ENCODE peak calls at places on chromosomes 11 and 22, in ten cellular contexts. U, Z, J, N, W, A, V, B, K and L are unnamed samples.

GRCh38 chr22:44396727-44397722 is 84.3 kb upstream of the SHISAL1 start:
- DNase-seq in N (no peak), A (no peak), Z (no peak), V (no peak), W (no peak), B (peak; percentile 3), J (peak; percentile 48), U (peak; percentile 42), K (no peak), L (no peak)

GRCh38 chr22:17764036-17764435 is 10.2 kb downstream of the BID start:
- DNase-seq in W (no peak), A (no peak), V (no peak), K (no peak), J (no peak), N (no peak), U (no peak), Z (no peak), B (no peak), L (no peak)

GRCh38 chr11:123601136-123601535 is 53.3 kb downstream of the SCN3B start:
- DNase-seq in Z (no peak), A (no peak), V (no peak), B (no peak), K (no peak), U (no peak), N (no peak), J (no peak), W (no peak), L (peak; percentile 32)

GRCh38 chr11:68583047-68583446 is 101.3 kb upstream of the GAL start:
- DNase-seq in W (no peak), N (peak; percentile 21), U (no peak), A (no peak), B (no peak), K (no peak), J (no peak), Z (no peak), V (no peak), L (no peak)

GRCh38 chr11:121672630-121673487 is 220.1 kb upstream of the SORL1-AS1 start:
- DNase-seq in W (no peak), K (no peak), B (no peak), U (peak; percentile 70), J (no peak), A (peak; percentile 21), N (no peak), Z (peak; percentile 19), V (no peak), L (no peak)

GRCh38 chr11:111378773-111379499 is at the start of gene POU2AF1:
- DNase-seq in K (no peak), A (peak; percentile 18), U (no peak), B (peak; percentile 75), W (no peak), V (no peak), J (peak; percentile 76), Z (no peak), N (no peak), L (no peak)

GRCh38 chr11:79160786-79161403 is 279.9 kb downstream of the TENM4 start:
- DNase-seq in W (no peak), J (no peak), B (no peak), K (no peak), N (peak; percentile 81), U (no peak), Z (peak; percentile 58), V (no peak), A (no peak), L (peak; percentile 11)

GRCh38 chr11:21560466-21560975 is 632.4 kb upstream of the ANO5 start:
- DNase-seq in V (no peak), K (no peak), N (no peak), Z (no peak), U (no peak), A (no peak), W (no peak), B (no peak), J (no peak), L (no peak)

DNA sequence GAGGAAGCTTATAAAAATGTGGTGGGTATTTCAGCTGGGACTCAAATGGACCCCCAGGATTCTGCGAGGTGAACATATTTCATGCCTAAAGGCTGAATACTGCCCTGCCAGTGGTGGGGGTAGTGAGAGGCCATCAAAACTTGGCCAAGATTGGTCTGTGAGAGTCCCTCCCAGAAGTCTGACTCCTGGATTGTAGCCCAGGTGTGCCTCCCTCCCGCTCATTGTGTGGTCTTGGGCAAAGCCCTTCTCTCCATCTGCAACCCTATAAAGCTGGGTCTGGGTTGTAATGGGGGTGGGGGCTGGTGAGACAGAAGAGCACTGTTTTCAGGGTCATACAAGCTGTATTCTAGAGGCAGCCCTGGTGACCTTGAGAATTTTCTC is 888 bp downstream of the HTATIP2 start:
- DNase-seq in J (no peak), K (no peak), W (no peak), N (peak; percentile 31), A (no peak), U (no peak), Z (no peak), B (peak; percentile 21), V (no peak), L (no peak)
- H3K27ac ChIP-seq in J (no peak overlapping the region), K (peak overlapping the region; percentile 95), W (peak overlapping the region; percentile 91), N (peak overlapping the region; percentile 89), A (peak overlapping the region; percentile 91), U (peak overlapping the region; percentile 93), Z (no peak overlapping the region), B (peak overlapping the region; percentile 91), V (no peak overlapping the region), L (peak overlapping the region; percentile 37)

GRCh38 chr22:37163096-37163489 is 13.4 kb upstream of the IL2RB start:
- DNase-seq in N (no peak), Z (no peak), B (no peak), J (no peak), V (no peak), A (no peak), K (no peak), U (no peak), W (no peak), L (no peak)

GRCh38 chr22:37164535-37164887 is 14.8 kb upstream of the IL2RB start:
- DNase-seq in N (no peak), Z (no peak), B (no peak), W (no peak), V (no peak), K (no peak), A (no peak), J (peak; percentile 28), U (no peak), L (no peak)

GRCh38 chr22:37163618-37164534 is 14.2 kb upstream of the IL2RB start:
- DNase-seq in K (no peak), J (peak; percentile 58), U (no peak), B (no peak), N (no peak), Z (no peak), W (no peak), A (no peak), V (no peak), L (no peak)

GRCh38 chr22:37161442-37161841 is 11.7 kb upstream of the IL2RB start:
- DNase-seq in U (no peak), B (no peak), Z (no peak), J (peak; percentile 26), A (no peak), N (peak; percentile 10), W (no peak), V (no peak), K (peak; percentile 23), L (peak; percentile 21)

GRCh38 chr22:37162221-37163095 is 12.7 kb upstream of the IL2RB start:
- DNase-seq in A (no peak), B (peak; percentile 49), W (no peak), U (no peak), J (peak; percentile 58), V (no peak), N (no peak), Z (no peak), K (no peak), L (no peak)
- H3K4me1 ChIP-seq in A (peaks cover 10% of the 10 kb centered on the region), B (peaks cover 17% of the 10 kb centered on the region), W (peaks cover 5% of the 10 kb centered on the region), U (peaks cover 9% of the 10 kb centered on the region), J (peaks cover under 1% of the 10 kb centered on the region), V (no peaks in the 10 kb centered on the region), N (peaks cover 9% of the 10 kb centered on the region), Z (no peaks in the 10 kb centered on the region), K (peaks cover 31% of the 10 kb centered on the region), L (no peaks in the 10 kb centered on the region)

GRCh38 chr11:67375320-67376021 is 2.1 kb upstream of the CLCF1 start:
- DNase-seq in W (no peak), B (no peak), J (peak; percentile 71), N (peak; percentile 38), V (no peak), U (no peak), K (no peak), A (no peak), Z (no peak), L (no peak)

GRCh38 chr11:67372993-67373915 is at the start of gene CLCF1:
- DNase-seq in J (peak; percentile 94), N (peak; percentile 89), B (peak; percentile 83), V (peak; percentile 90), K (no peak), Z (peak; percentile 67), U (no peak), A (peak; percentile 69), W (peak; percentile 71), L (no peak)

GRCh38 chr11:67376022-67376386 is 2.6 kb upstream of the CLCF1 start:
- DNase-seq in J (no peak), A (no peak), V (no peak), B (no peak), K (no peak), N (no peak), W (no peak), U (no peak), Z (no peak), L (no peak)

GRCh38 chr11:67373916-67374570 is 645 bp upstream of the CLCF1 start:
- DNase-seq in V (peak; percentile 96), W (peak; percentile 79), Z (peak; percentile 75), K (peak; percentile 93), N (peak; percentile 99), B (peak; percentile 83), A (peak; percentile 53), U (peak; percentile 94), J (peak; percentile 96), L (peak; percentile 57)

DNA sequence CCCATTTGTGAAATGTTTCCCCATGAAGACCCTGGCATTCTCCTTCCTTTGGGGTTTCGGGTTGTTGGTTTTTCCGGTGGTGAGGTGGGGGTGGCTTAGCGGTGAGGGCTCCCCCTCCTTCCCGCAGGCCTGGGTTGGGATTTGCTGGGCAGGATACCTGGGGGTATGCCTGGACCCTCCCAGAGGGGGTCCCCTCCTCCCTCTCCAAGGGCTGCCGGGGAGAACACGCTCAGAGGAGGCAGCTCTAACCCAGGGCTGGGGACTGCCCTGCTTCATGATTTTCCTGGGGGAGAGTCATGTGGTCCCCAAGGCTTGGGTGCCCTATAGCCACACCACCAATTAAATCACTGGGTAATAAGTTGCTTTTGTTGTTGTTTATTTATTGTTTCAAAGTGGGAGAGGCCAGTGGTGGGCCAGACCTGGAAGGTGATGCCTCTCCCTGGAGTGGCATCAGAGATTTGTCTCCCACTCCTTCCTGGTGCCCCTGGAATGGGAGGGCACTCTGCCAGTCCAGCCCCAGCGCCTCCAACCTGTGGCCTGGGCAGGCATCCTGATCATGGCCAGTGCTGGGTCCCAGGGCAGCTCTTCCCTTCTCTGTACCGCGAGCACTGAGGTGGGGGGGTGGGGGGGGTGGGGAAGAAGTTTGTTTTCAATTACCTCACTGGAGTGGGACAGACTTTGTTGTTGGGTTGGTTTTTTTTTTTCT is 1.3 kb upstream of the CLCF1 start:
- DNase-seq in B (no peak), U (no peak), N (peak; percentile 60), V (no peak), A (no peak), Z (no peak), K (no peak), W (no peak), J (peak; percentile 84), L (no peak)
- H3K4me3 ChIP-seq in B (no peak overlapping the region), U (peak overlapping the region; percentile 77), N (peak overlapping the region; percentile 90), V (no peak overlapping the region), A (peak overlapping the region; percentile 82), Z (no peak overlapping the region), K (peak overlapping the region; percentile 83), W (peak overlapping the region; percentile 75), J (peak overlapping the region; percentile 40), L (no peak overlapping the region)

GRCh38 chr11:2999464-2999998 is 7.4 kb upstream of the NAP1L4 start:
- DNase-seq in A (no peak), J (no peak), N (no peak), K (no peak), B (no peak), U (no peak), Z (no peak), W (no peak), V (no peak), L (no peak)

GRCh38 chr11:3000032-3000961 is 8.2 kb upstream of the NAP1L4 start:
- DNase-seq in J (peak; percentile 95), U (no peak), V (peak; percentile 89), B (peak; percentile 61), W (no peak), N (no peak), K (no peak), Z (peak; percentile 68), A (peak; percentile 79), L (peak; percentile 93)

GRCh38 chr11:3002346-3002745 is 10.2 kb upstream of the NAP1L4 start:
- DNase-seq in J (no peak), Z (no peak), A (no peak), V (peak; percentile 53), B (no peak), W (no peak), K (no peak), N (no peak), U (no peak), L (no peak)

GRCh38 chr11:3002871-3003270 is 10.7 kb upstream of the NAP1L4 start:
- DNase-seq in K (no peak), W (no peak), J (no peak), Z (no peak), N (no peak), B (no peak), U (no peak), V (peak; percentile 66), A (no peak), L (no peak)

DNA sequence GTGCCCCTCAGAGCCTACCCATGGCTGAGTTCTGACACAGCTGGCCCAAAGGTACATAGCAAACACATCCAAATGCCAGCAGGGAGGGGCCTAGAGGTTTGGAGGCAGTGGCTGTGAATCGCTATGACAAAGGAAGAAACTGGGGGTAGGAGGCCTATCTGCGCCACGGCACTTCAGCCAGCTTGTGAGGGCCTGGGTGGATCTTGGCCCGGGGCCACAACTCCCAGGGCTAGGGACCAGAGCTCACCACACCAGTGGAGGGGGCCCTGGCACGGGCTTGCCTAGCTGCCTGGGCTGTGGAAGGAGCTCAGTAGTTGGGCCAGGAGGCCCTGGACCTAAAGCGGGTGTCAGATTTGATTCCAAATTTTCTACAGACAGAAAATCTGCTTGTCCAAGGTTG is 9.4 kb upstream of the NAP1L4 start:
- DNase-seq in B (no peak), N (no peak), A (peak; percentile 63), V (peak; percentile 85), K (no peak), J (no peak), U (no peak), Z (no peak), W (no peak), L (no peak)
- H3K27ac ChIP-seq in B (peak overlapping the region; percentile 58), N (no peak overlapping the region), A (peak overlapping the region; percentile 80), V (no peak overlapping the region), K (no peak overlapping the region), J (peak overlapping the region; percentile 88), U (peak overlapping the region; percentile 64), Z (no peak overlapping the region), W (no peak overlapping the region), L (peak overlapping the region; percentile 76)